ENCODE peak calls at places on chromosome 20, in six cellular contexts. One of them, this sample, is unnamed.

GRCh38 chr20:44810391-44811149 is at the start of gene RIMS4:
- DNase-seq in NB4: no peak
- DNase-seq in A549: peak
- DNase-seq in HepG2: no peak
- DNase-seq in K562: no peak
- DNase-seq in GM12878: no peak
- DNase-seq in this sample: no peak

GRCh38 chr20:34074101-34074760 is 37.8 kb downstream of the EIF2S2 start:
- DNase-seq in K562: no peak
- DNase-seq in GM12878: no peak
- DNase-seq in HepG2: no peak
- DNase-seq in A549: no peak
- DNase-seq in NB4: no peak
- DNase-seq in this sample: no peak

GRCh38 chr20:20594171-20594530 is 118.3 kb downstream of the RALGAPA2 start:
- DNase-seq in A549: peak
- DNase-seq in GM12878: no peak
- DNase-seq in K562: no peak
- DNase-seq in NB4: peak
- DNase-seq in HepG2: peak
- DNase-seq in this sample: peak

GRCh38 chr20:59351148-59352040 is 51.0 kb downstream of the EDN3 start:
- DNase-seq in GM12878: no peak
- DNase-seq in HepG2: no peak
- DNase-seq in NB4: no peak
- DNase-seq in A549: peak
- DNase-seq in K562: no peak
- DNase-seq in this sample: no peak

GRCh38 chr20:31605902-31606677 is 1.0 kb downstream of the ID1 start:
- DNase-seq in A549: no peak
- DNase-seq in HepG2: peak
- DNase-seq in K562: no peak
- DNase-seq in NB4: peak
- DNase-seq in GM12878: no peak
- DNase-seq in this sample: peak

GRCh38 chr20:38731738-38732113 is 7.4 kb downstream of the SLC32A1 start:
- DNase-seq in NB4: no peak
- DNase-seq in K562: no peak
- DNase-seq in HepG2: no peak
- DNase-seq in GM12878: no peak
- DNase-seq in A549: no peak
- DNase-seq in this sample: no peak

GRCh38 chr20:20364016-20364746 is 3.7 kb upstream of the INSM1 start:
- DNase-seq in HepG2: no peak
- DNase-seq in GM12878: no peak
- DNase-seq in K562: no peak
- DNase-seq in NB4: no peak
- DNase-seq in A549: no peak
- DNase-seq in this sample: no peak

GRCh38 chr20:51411867-51412266 is 130.7 kb downstream of the NFATC2 start:
- DNase-seq in K562: no peak
- DNase-seq in HepG2: no peak
- DNase-seq in A549: no peak
- DNase-seq in NB4: peak
- DNase-seq in GM12878: no peak
- DNase-seq in this sample: no peak

GRCh38 chr20:63394635-63395455 is 33.7 kb upstream of the CHRNA4 start:
- DNase-seq in NB4: no peak
- DNase-seq in GM12878: no peak
- DNase-seq in K562: no peak
- DNase-seq in HepG2: no peak
- DNase-seq in A549: no peak
- DNase-seq in this sample: no peak

GRCh38 chr20:2671977-2672376 is 8.0 kb upstream of the IDH3B start:
- DNase-seq in K562: no peak
- DNase-seq in NB4: peak
- DNase-seq in A549: no peak
- DNase-seq in HepG2: no peak
- DNase-seq in GM12878: no peak
- DNase-seq in this sample: no peak

GRCh38 chr20:64103871-64104666 is 3.3 kb downstream of the NPBWR2 start:
- DNase-seq in A549: no peak
- DNase-seq in GM12878: no peak
- DNase-seq in HepG2: no peak
- DNase-seq in NB4: no peak
- DNase-seq in K562: no peak
- DNase-seq in this sample: no peak

GRCh38 chr20:9388160-9388825 is 126.1 kb upstream of the LAMP5 start:
- DNase-seq in HepG2: no peak
- DNase-seq in K562: no peak
- DNase-seq in NB4: no peak
- DNase-seq in GM12878: no peak
- DNase-seq in A549: no peak
- DNase-seq in this sample: no peak

GRCh38 chr20:25865715-25866656 is 169.3 kb upstream of the ZNF337 start:
- DNase-seq in A549: peak
- DNase-seq in GM12878: no peak
- DNase-seq in K562: peak
- DNase-seq in NB4: peak
- DNase-seq in HepG2: peak
- DNase-seq in this sample: peak

GRCh38 chr20:51985013-51985415 is 182.7 kb upstream of the SALL4 start:
- DNase-seq in A549: peak
- DNase-seq in K562: no peak
- DNase-seq in GM12878: no peak
- DNase-seq in NB4: peak
- DNase-seq in HepG2: peak
- DNase-seq in this sample: peak

GRCh38 chr20:2625062-2625461 is 27.4 kb upstream of the NOP56 start:
- DNase-seq in A549: no peak
- DNase-seq in GM12878: no peak
- DNase-seq in K562: no peak
- DNase-seq in NB4: no peak
- DNase-seq in HepG2: no peak
- DNase-seq in this sample: no peak

GRCh38 chr20:38751360-38751976 is 3.2 kb downstream of the ACTR5 start:
- DNase-seq in GM12878: no peak
- DNase-seq in A549: peak
- DNase-seq in HepG2: peak
- DNase-seq in K562: peak
- DNase-seq in NB4: peak
- DNase-seq in this sample: peak

GRCh38 chr20:34249291-34249690 is 8.1 kb downstream of the ASIP start:
- DNase-seq in NB4: peak
- DNase-seq in GM12878: peak
- DNase-seq in A549: no peak
- DNase-seq in HepG2: no peak
- DNase-seq in K562: no peak
- DNase-seq in this sample: no peak

GRCh38 chr20:6501061-6501460 is 266.4 kb upstream of the BMP2 start:
- DNase-seq in HepG2: peak
- DNase-seq in A549: no peak
- DNase-seq in K562: no peak
- DNase-seq in GM12878: no peak
- DNase-seq in NB4: peak
- DNase-seq in this sample: peak

GRCh38 chr20:50789968-50790650 is 4.8 kb upstream of the BCAS4 start:
- DNase-seq in HepG2: no peak
- DNase-seq in NB4: no peak
- DNase-seq in K562: no peak
- DNase-seq in GM12878: no peak
- DNase-seq in A549: no peak
- DNase-seq in this sample: no peak

GRCh38 chr20:17614812-17615644 is 45.2 kb downstream of the DSTN start:
- DNase-seq in HepG2: no peak
- DNase-seq in NB4: peak
- DNase-seq in A549: no peak
- DNase-seq in GM12878: no peak
- DNase-seq in K562: no peak
- DNase-seq in this sample: no peak

GRCh38 chr20:38991814-38992593 is 29.9 kb downstream of the DHX35 start:
- DNase-seq in K562: no peak
- DNase-seq in GM12878: no peak
- DNase-seq in HepG2: no peak
- DNase-seq in NB4: no peak
- DNase-seq in A549: no peak
- DNase-seq in this sample: no peak

GRCh38 chr20:24651973-24652340 is 182.5 kb downstream of the SYNDIG1 start:
- DNase-seq in A549: no peak
- DNase-seq in GM12878: no peak
- DNase-seq in HepG2: no peak
- DNase-seq in NB4: no peak
- DNase-seq in K562: no peak
- DNase-seq in this sample: no peak

GRCh38 chr20:51622004-51622874 is 79.7 kb upstream of the NFATC2 start:
- DNase-seq in NB4: no peak
- DNase-seq in GM12878: no peak
- DNase-seq in HepG2: no peak
- DNase-seq in A549: no peak
- DNase-seq in K562: no peak
- DNase-seq in this sample: no peak

GRCh38 chr20:38418509-38419204 is 16.5 kb downstream of the SNHG17 start:
- DNase-seq in GM12878: no peak
- DNase-seq in HepG2: no peak
- DNase-seq in K562: no peak
- DNase-seq in A549: no peak
- DNase-seq in NB4: no peak
- DNase-seq in this sample: peak

GRCh38 chr20:45390931-45391330 is 12.8 kb upstream of the TP53TG5 start:
- DNase-seq in A549: no peak
- DNase-seq in NB4: no peak
- DNase-seq in K562: no peak
- DNase-seq in GM12878: no peak
- DNase-seq in HepG2: no peak
- DNase-seq in this sample: no peak

GRCh38 chr20:56433880-56434255 is 21.8 kb downstream of the CASS4 start:
- DNase-seq in GM12878: no peak
- DNase-seq in HepG2: no peak
- DNase-seq in NB4: no peak
- DNase-seq in K562: no peak
- DNase-seq in A549: no peak
- DNase-seq in this sample: no peak
- TF ChIP-seq MAX in GM12878: no peak
- TF ChIP-seq MAX in HepG2: no peak
- TF ChIP-seq MAX in NB4: no peak
- TF ChIP-seq MAX in K562: no peak
- TF ChIP-seq MAX in A549: no peak
- TF ChIP-seq MAX in this sample: no peak

DNA sequence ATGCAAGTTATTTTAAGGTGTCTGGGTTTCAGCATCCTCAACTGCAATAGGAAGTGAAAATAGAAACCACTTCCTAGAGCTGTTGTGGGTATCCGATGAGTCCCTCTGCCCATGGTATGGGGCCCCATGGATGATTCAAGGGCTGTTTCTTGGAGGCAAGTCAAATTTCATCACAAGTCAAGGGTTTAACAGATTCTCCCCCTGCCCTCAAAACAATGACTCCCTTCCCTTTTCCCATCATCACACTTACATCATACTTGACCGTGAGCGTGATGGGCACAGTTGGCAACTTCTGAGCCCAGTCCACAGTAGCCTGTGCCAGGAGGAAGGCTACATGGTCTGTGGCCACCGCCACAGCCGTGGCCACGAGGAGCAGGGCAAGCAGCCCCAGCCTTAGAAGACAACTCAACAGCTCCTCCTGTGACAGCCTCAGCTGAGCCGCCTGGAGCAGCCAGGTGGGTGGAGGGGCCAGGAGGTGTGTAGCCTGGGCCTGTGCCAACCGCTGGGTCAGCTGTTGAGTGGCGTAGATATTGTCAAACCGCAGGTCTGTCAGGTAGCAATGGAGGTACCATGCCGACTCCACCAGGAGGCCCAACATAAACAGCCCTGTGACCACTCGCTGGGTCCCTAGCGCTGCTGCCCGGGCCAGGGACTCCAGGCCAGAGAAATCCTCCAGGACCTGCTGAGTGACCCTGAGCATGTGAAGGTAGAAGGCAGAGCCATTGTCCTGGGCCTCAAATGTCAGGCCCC is 5.2 kb downstream of the OCSTAMP start:
- DNase-seq in A549: no peak
- DNase-seq in K562: no peak
- DNase-seq in HepG2: no peak
- DNase-seq in NB4: peak
- DNase-seq in GM12878: no peak
- DNase-seq in this sample: no peak
- TF ChIP-seq MYC in A549: no peak
- TF ChIP-seq MYC in K562: no peak
- TF ChIP-seq MYC in HepG2: no peak
- TF ChIP-seq MYC in NB4: peak
- TF ChIP-seq MYC in GM12878: no peak
- TF ChIP-seq MYC in this sample: no peak

DNA sequence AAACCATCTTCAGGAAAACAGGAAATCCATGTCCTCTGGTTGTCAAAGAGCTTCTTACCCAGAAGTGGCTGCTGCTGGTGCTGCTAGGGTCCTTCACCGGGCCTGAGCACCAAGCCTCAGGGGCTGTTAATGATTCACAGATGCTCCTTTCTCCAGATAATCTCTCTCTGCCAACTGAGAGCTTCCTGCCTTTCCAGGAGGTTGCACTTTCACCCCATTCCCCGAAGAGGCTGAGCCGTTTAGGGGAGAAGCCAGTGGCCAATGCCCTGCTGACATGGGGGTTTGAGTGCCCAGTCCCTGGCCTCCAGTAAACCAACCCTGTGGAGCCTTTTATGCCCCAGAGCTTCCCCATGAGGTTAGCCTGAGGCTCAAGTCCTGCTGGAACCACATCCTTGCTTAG is 122.4 kb downstream of the CBLN4 start:
- DNase-seq in GM12878: no peak
- DNase-seq in HepG2: no peak
- DNase-seq in NB4: no peak
- DNase-seq in A549: no peak
- DNase-seq in K562: no peak
- DNase-seq in this sample: no peak
- TF ChIP-seq MAX in GM12878: no peak
- TF ChIP-seq MAX in HepG2: no peak
- TF ChIP-seq MAX in NB4: no peak
- TF ChIP-seq MAX in A549: no peak
- TF ChIP-seq MAX in K562: no peak
- TF ChIP-seq MAX in this sample: no peak

DNA sequence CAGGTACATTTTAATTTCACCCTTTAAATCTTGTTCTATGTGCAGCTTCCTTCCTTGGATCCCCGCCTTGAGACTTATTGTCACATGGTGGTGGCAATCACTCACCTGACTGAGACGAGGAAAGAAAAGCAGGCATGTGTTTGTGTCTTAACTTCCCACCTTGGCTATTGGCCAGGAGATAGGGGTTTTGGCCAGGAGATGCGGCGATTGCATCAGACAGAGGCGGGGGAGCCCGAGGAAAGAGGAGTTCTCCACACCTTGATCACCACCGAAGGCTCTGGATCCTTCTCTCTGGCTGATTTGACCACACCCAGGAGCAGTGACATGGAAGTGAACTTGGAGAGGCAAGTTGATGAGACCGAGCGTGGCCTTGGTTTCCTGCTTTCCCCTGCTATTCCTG is 49.7 kb upstream of the EYA2 start:
- DNase-seq in A549: no peak
- DNase-seq in NB4: no peak
- DNase-seq in HepG2: no peak
- DNase-seq in K562: no peak
- DNase-seq in GM12878: no peak
- DNase-seq in this sample: no peak
- TF ChIP-seq MYC in A549: no peak
- TF ChIP-seq MYC in NB4: no peak
- TF ChIP-seq MYC in HepG2: no peak
- TF ChIP-seq MYC in K562: no peak
- TF ChIP-seq MYC in GM12878: no peak
- TF ChIP-seq MYC in this sample: no peak

GRCh38 chr20:48722737-48723191 is 105.0 kb downstream of the PREX1 start:
- DNase-seq in K562: no peak
- DNase-seq in NB4: no peak
- DNase-seq in HepG2: peak
- DNase-seq in GM12878: no peak
- DNase-seq in A549: peak
- DNase-seq in this sample: peak
- TF ChIP-seq MAX in K562: no peak
- TF ChIP-seq MAX in NB4: no peak
- TF ChIP-seq MAX in HepG2: no peak
- TF ChIP-seq MAX in GM12878: no peak
- TF ChIP-seq MAX in A549: no peak
- TF ChIP-seq MAX in this sample: no peak